ENCODE peak calls at places on chromosomes 12 and 14, in five cellular contexts. R, N, F, C and P are unnamed samples.

GRCh38 chr14:101480022-101480746 is 81.1 kb upstream of the DIO3 start:
- DNase-seq in C (no peak), N (no peak), R (no peak), F (peak; percentile 85), P (peak; percentile 41)

GRCh38 chr12:20946732-20947131 is 136.2 kb downstream of the SLCO1B3 start:
- DNase-seq in C (no peak), F (peak; percentile 60), R (no peak), N (no peak), P (peak; percentile 83)

GRCh38 chr14:99755629-99756603 is 37.3 kb upstream of the EML1 start:
- DNase-seq in N (no peak), F (peak; percentile 77), C (peak; percentile 83), R (peak; percentile 82), P (no peak)

GRCh38 chr12:62817556-62818271 is 117.2 kb downstream of the PPM1H start:
- DNase-seq in R (peak; percentile 94), N (no peak), C (no peak), F (no peak), P (peak; percentile 75)

GRCh38 chr14:60657609-60657983 is 8.3 kb upstream of the SIX1 start:
- DNase-seq in F (no peak), C (peak; percentile 10), N (no peak), R (no peak), P (peak; percentile 67)

GRCh38 chr12:111664961-111665865 is 20.5 kb downstream of the BRAP start:
- DNase-seq in R (no peak), C (no peak), F (no peak), N (no peak), P (no peak)

GRCh38 chr12:69996276-69996675 is 171.2 kb downstream of the MYRFL start:
- DNase-seq in N (no peak), F (no peak), R (no peak), C (no peak), P (no peak)

GRCh38 chr12:121799842-121800693 is 3.7 kb upstream of the SETD1B start:
- DNase-seq in C (peak; percentile 91), N (peak; percentile 75), R (peak; percentile 47), F (peak; percentile 94), P (peak; percentile 95)

GRCh38 chr14:57769863-57770523 is 95.9 kb downstream of the SLC35F4 start:
- DNase-seq in F (no peak), C (no peak), N (no peak), R (no peak), P (no peak)

GRCh38 chr12:108248011-108248410 is 91.1 kb downstream of the CMKLR1 start:
- DNase-seq in R (no peak), F (no peak), N (no peak), C (no peak), P (no peak)

GRCh38 chr14:74663884-74664283 is 49.0 kb downstream of the AREL1 start:
- DNase-seq in F (no peak), R (no peak), N (no peak), C (no peak), P (no peak)

GRCh38 chr12:78040111-78040510 is 209.4 kb downstream of the NAV3 start:
- DNase-seq in F (no peak), N (no peak), C (no peak), R (no peak), P (no peak)

GRCh38 chr14:99517643-99518381 is 36.6 kb downstream of the CCNK start:
- DNase-seq in N (no peak), C (no peak), F (peak; percentile 47), R (no peak), P (peak; percentile 44)